ENCODE peak calls at places on chromosomes 5 and 9, in seven cellular contexts. One of them, this sample, is unnamed.

GRCh38 chr5:56003179-56003578 is 8.4 kb upstream of the IL6ST start:
- DNase-seq in stomach: peak; percentile 68
- DNase-seq in gastrocnemius medialis: peak; percentile 81
- DNase-seq in cardiac fibroblast: peak; percentile 60
- DNase-seq in heart left ventricle: no peak
- DNase-seq in neural progenitor cell: no peak
- DNase-seq in HCT116: peak; percentile 15
- DNase-seq in this sample: no peak

GRCh38 chr5:14050821-14051220 is 92.3 kb upstream of the TRIO start:
- DNase-seq in HCT116: no peak
- DNase-seq in neural progenitor cell: no peak
- DNase-seq in cardiac fibroblast: no peak
- DNase-seq in gastrocnemius medialis: no peak
- DNase-seq in heart left ventricle: no peak
- DNase-seq in stomach: no peak
- DNase-seq in this sample: no peak

GRCh38 chr9:121305269-121305994 is 37.5 kb downstream of the GSN start:
- DNase-seq in cardiac fibroblast: no peak
- DNase-seq in neural progenitor cell: no peak
- DNase-seq in stomach: peak; percentile 44
- DNase-seq in heart left ventricle: peak; percentile 81
- DNase-seq in HCT116: no peak
- DNase-seq in gastrocnemius medialis: peak; percentile 79
- DNase-seq in this sample: peak; percentile 88

GRCh38 chr5:58794875-58795274 is 212.0 kb downstream of the RAB3C start:
- DNase-seq in HCT116: no peak
- DNase-seq in gastrocnemius medialis: no peak
- DNase-seq in cardiac fibroblast: peak; percentile 1
- DNase-seq in stomach: no peak
- DNase-seq in neural progenitor cell: no peak
- DNase-seq in heart left ventricle: no peak
- DNase-seq in this sample: no peak

GRCh38 chr5:139389701-139390638 is at the start of gene MZB1:
- DNase-seq in heart left ventricle: no peak
- DNase-seq in stomach: no peak
- DNase-seq in cardiac fibroblast: no peak
- DNase-seq in neural progenitor cell: no peak
- DNase-seq in HCT116: no peak
- DNase-seq in gastrocnemius medialis: peak; percentile 24
- DNase-seq in this sample: no peak

GRCh38 chr9:35518212-35518917 is 28.5 kb downstream of the RUSC2 start:
- DNase-seq in cardiac fibroblast: peak; percentile 99
- DNase-seq in neural progenitor cell: peak; percentile 83
- DNase-seq in HCT116: peak; percentile 83
- DNase-seq in heart left ventricle: no peak
- DNase-seq in stomach: peak; percentile 42
- DNase-seq in gastrocnemius medialis: peak; percentile 69
- DNase-seq in this sample: peak; percentile 37

GRCh38 chr9:133144142-133144886 is 19.4 kb downstream of the GBGT1 start:
- DNase-seq in stomach: peak; percentile 86
- DNase-seq in cardiac fibroblast: peak; percentile 57
- DNase-seq in HCT116: no peak
- DNase-seq in neural progenitor cell: peak; percentile 91
- DNase-seq in gastrocnemius medialis: peak; percentile 87
- DNase-seq in heart left ventricle: peak; percentile 82
- DNase-seq in this sample: peak; percentile 92

GRCh38 chr9:34557421-34558321 is 31.9 kb downstream of the CNTFR start:
- DNase-seq in cardiac fibroblast: no peak
- DNase-seq in HCT116: no peak
- DNase-seq in gastrocnemius medialis: no peak
- DNase-seq in neural progenitor cell: no peak
- DNase-seq in heart left ventricle: no peak
- DNase-seq in stomach: no peak
- DNase-seq in this sample: no peak

GRCh38 chr9:118563677-118564076 is 805.6 kb downstream of the BRINP1 start:
- DNase-seq in HCT116: no peak
- DNase-seq in cardiac fibroblast: peak; percentile 62
- DNase-seq in neural progenitor cell: no peak
- DNase-seq in stomach: no peak
- DNase-seq in heart left ventricle: no peak
- DNase-seq in gastrocnemius medialis: no peak
- DNase-seq in this sample: no peak

GRCh38 chr9:117936185-117936758 is 232.1 kb downstream of the TLR4 start:
- DNase-seq in neural progenitor cell: no peak
- DNase-seq in stomach: no peak
- DNase-seq in HCT116: no peak
- DNase-seq in heart left ventricle: no peak
- DNase-seq in cardiac fibroblast: no peak
- DNase-seq in gastrocnemius medialis: no peak
- DNase-seq in this sample: no peak

GRCh38 chr5:74401566-74402320 is 238.8 kb downstream of the ENC1 start:
- DNase-seq in neural progenitor cell: no peak
- DNase-seq in gastrocnemius medialis: no peak
- DNase-seq in cardiac fibroblast: no peak
- DNase-seq in stomach: no peak
- DNase-seq in HCT116: no peak
- DNase-seq in heart left ventricle: no peak
- DNase-seq in this sample: no peak

GRCh38 chr9:87080512-87081225 is 133.4 kb upstream of the GAS1 start:
- DNase-seq in neural progenitor cell: no peak
- DNase-seq in heart left ventricle: no peak
- DNase-seq in cardiac fibroblast: peak; percentile 48
- DNase-seq in HCT116: no peak
- DNase-seq in gastrocnemius medialis: no peak
- DNase-seq in stomach: no peak
- DNase-seq in this sample: no peak

GRCh38 chr9:16461231-16461840 is 409.1 kb downstream of the BNC2 start:
- DNase-seq in heart left ventricle: no peak
- DNase-seq in gastrocnemius medialis: no peak
- DNase-seq in stomach: no peak
- DNase-seq in HCT116: no peak
- DNase-seq in cardiac fibroblast: no peak
- DNase-seq in neural progenitor cell: peak; percentile 74
- DNase-seq in this sample: no peak

GRCh38 chr5:139110526-139111168 is 87.5 kb downstream of the SIL1 start:
- DNase-seq in gastrocnemius medialis: no peak
- DNase-seq in stomach: no peak
- DNase-seq in cardiac fibroblast: no peak
- DNase-seq in HCT116: no peak
- DNase-seq in neural progenitor cell: no peak
- DNase-seq in heart left ventricle: no peak
- DNase-seq in this sample: no peak

GRCh38 chr9:121837113-121838010 is 185.9 kb downstream of the DAB2IP start:
- DNase-seq in heart left ventricle: no peak
- DNase-seq in neural progenitor cell: no peak
- DNase-seq in cardiac fibroblast: peak; percentile 49
- DNase-seq in gastrocnemius medialis: no peak
- DNase-seq in stomach: peak; percentile 15
- DNase-seq in HCT116: no peak
- DNase-seq in this sample: no peak

GRCh38 chr5:151381899-151382298 is 34.5 kb upstream of the SLC36A2 start:
- DNase-seq in HCT116: no peak
- DNase-seq in neural progenitor cell: no peak
- DNase-seq in gastrocnemius medialis: peak; percentile 28
- DNase-seq in cardiac fibroblast: no peak
- DNase-seq in heart left ventricle: no peak
- DNase-seq in stomach: no peak
- DNase-seq in this sample: no peak

GRCh38 chr9:95634581-95634980 is 117.8 kb upstream of the PTCH1 start:
- DNase-seq in stomach: no peak
- DNase-seq in HCT116: no peak
- DNase-seq in cardiac fibroblast: no peak
- DNase-seq in heart left ventricle: no peak
- DNase-seq in neural progenitor cell: peak; percentile 29
- DNase-seq in gastrocnemius medialis: no peak
- DNase-seq in this sample: no peak

GRCh38 chr5:31771045-31771444 is 132.1 kb downstream of the PDZD2 start:
- DNase-seq in heart left ventricle: no peak
- DNase-seq in cardiac fibroblast: no peak
- DNase-seq in gastrocnemius medialis: no peak
- DNase-seq in HCT116: no peak
- DNase-seq in neural progenitor cell: no peak
- DNase-seq in stomach: no peak
- DNase-seq in this sample: no peak

GRCh38 chr5:35112300-35112699 is 64.6 kb upstream of the AGXT2 start:
- DNase-seq in HCT116: no peak
- DNase-seq in gastrocnemius medialis: no peak
- DNase-seq in heart left ventricle: no peak
- DNase-seq in stomach: no peak
- DNase-seq in neural progenitor cell: no peak
- DNase-seq in cardiac fibroblast: no peak
- DNase-seq in this sample: no peak

GRCh38 chr9:1881708-1882351 is 133.3 kb upstream of the SMARCA2 start:
- DNase-seq in gastrocnemius medialis: no peak
- DNase-seq in stomach: no peak
- DNase-seq in neural progenitor cell: no peak
- DNase-seq in cardiac fibroblast: no peak
- DNase-seq in heart left ventricle: no peak
- DNase-seq in HCT116: no peak
- DNase-seq in this sample: no peak
- TF ChIP-seq CTCF in gastrocnemius medialis: no peak
- TF ChIP-seq CTCF in stomach: no peak
- TF ChIP-seq CTCF in neural progenitor cell: no peak
- TF ChIP-seq CTCF in cardiac fibroblast: no peak
- TF ChIP-seq CTCF in heart left ventricle: no peak
- TF ChIP-seq CTCF in HCT116: no peak
- TF ChIP-seq CTCF in this sample: no peak

DNA sequence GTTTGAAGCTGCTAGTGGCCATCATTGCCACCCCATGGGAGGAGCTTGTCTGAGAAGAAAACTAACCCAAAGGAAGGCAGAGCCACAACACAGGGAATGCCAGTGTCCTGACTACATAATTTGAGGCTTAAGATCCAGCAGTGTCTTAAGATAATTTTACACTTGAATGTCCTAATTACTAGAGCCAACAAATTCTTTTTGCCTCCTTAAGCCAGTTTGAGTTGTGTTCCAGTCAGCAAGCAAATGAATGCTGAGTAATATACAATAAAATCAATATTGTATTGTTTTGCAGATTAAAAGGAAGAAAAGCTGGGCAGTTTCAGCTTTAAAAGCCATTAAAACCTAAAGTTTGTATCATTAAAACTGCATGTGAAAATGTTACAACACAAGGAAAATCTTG is 13.9 kb downstream of the HTR4 start:
- DNase-seq in HCT116: no peak
- DNase-seq in stomach: no peak
- DNase-seq in cardiac fibroblast: no peak
- DNase-seq in heart left ventricle: no peak
- DNase-seq in neural progenitor cell: no peak
- DNase-seq in gastrocnemius medialis: no peak
- DNase-seq in this sample: no peak
- H3K4me3 ChIP-seq in HCT116: no peak overlapping the region
- H3K4me3 ChIP-seq in stomach: no peak overlapping the region
- H3K4me3 ChIP-seq in cardiac fibroblast: no peak overlapping the region
- H3K4me3 ChIP-seq in heart left ventricle: no peak overlapping the region
- H3K4me3 ChIP-seq in neural progenitor cell: no peak overlapping the region
- H3K4me3 ChIP-seq in gastrocnemius medialis: no peak overlapping the region
- H3K4me3 ChIP-seq in this sample: no peak overlapping the region

GRCh38 chr9:129449066-129449465 is 171.8 kb downstream of the C9orf50 start:
- DNase-seq in heart left ventricle: no peak
- DNase-seq in gastrocnemius medialis: no peak
- DNase-seq in HCT116: no peak
- DNase-seq in cardiac fibroblast: no peak
- DNase-seq in stomach: no peak
- DNase-seq in neural progenitor cell: no peak
- DNase-seq in this sample: no peak

GRCh38 chr9:129451089-129451656 is 169.7 kb downstream of the C9orf50 start:
- DNase-seq in heart left ventricle: peak; percentile 41
- DNase-seq in gastrocnemius medialis: no peak
- DNase-seq in HCT116: no peak
- DNase-seq in cardiac fibroblast: peak; percentile 34
- DNase-seq in neural progenitor cell: no peak
- DNase-seq in stomach: no peak
- DNase-seq in this sample: no peak

GRCh38 chr9:129454468-129455067 is 166.3 kb downstream of the C9orf50 start:
- DNase-seq in HCT116: no peak
- DNase-seq in cardiac fibroblast: no peak
- DNase-seq in gastrocnemius medialis: no peak
- DNase-seq in neural progenitor cell: no peak
- DNase-seq in stomach: no peak
- DNase-seq in heart left ventricle: no peak
- DNase-seq in this sample: no peak

GRCh38 chr9:129453734-129454133 is 167.2 kb downstream of the C9orf50 start:
- DNase-seq in HCT116: no peak
- DNase-seq in gastrocnemius medialis: no peak
- DNase-seq in stomach: no peak
- DNase-seq in cardiac fibroblast: no peak
- DNase-seq in neural progenitor cell: no peak
- DNase-seq in heart left ventricle: no peak
- DNase-seq in this sample: no peak

GRCh38 chr9:129451669-129452068 is 169.2 kb downstream of the C9orf50 start:
- DNase-seq in cardiac fibroblast: no peak
- DNase-seq in neural progenitor cell: no peak
- DNase-seq in HCT116: no peak
- DNase-seq in heart left ventricle: no peak
- DNase-seq in stomach: no peak
- DNase-seq in gastrocnemius medialis: no peak
- DNase-seq in this sample: no peak
- TF ChIP-seq CTCF in cardiac fibroblast: no peak
- TF ChIP-seq CTCF in neural progenitor cell: no peak
- TF ChIP-seq CTCF in HCT116: no peak
- TF ChIP-seq CTCF in heart left ventricle: no peak
- TF ChIP-seq CTCF in stomach: no peak
- TF ChIP-seq CTCF in gastrocnemius medialis: no peak
- TF ChIP-seq CTCF in this sample: no peak

GRCh38 chr5:178182158-178182876 is 4.9 kb downstream of the GMCL2 start:
- DNase-seq in gastrocnemius medialis: no peak
- DNase-seq in neural progenitor cell: no peak
- DNase-seq in stomach: no peak
- DNase-seq in HCT116: no peak
- DNase-seq in heart left ventricle: no peak
- DNase-seq in cardiac fibroblast: no peak
- DNase-seq in this sample: no peak
- H3K4me3 ChIP-seq in gastrocnemius medialis: no peak overlapping the region
- H3K4me3 ChIP-seq in neural progenitor cell: no peak overlapping the region
- H3K4me3 ChIP-seq in stomach: no peak overlapping the region
- H3K4me3 ChIP-seq in HCT116: no peak overlapping the region
- H3K4me3 ChIP-seq in heart left ventricle: no peak overlapping the region
- H3K4me3 ChIP-seq in cardiac fibroblast: no peak overlapping the region
- H3K4me3 ChIP-seq in this sample: no peak overlapping the region

DNA sequence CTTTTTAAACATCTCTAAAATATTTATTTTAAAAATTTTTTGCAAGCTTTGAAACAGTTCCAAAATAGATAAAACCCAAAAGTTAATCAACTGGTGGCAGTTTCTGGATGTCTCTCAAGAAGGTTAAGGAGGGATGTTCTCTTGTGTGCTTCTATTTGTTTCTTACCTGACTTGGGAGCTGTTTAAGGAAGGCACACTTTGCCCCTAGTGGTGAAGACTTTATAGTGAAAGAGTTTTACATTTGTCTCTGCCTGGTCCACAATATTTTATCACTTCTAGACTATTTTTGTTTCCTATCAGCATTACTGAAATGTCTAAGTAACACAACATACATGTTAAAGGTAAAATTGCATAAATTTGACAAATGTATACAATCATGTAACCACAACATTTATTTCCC is 552.8 kb downstream of the SEMA5A start:
- DNase-seq in heart left ventricle: no peak
- DNase-seq in cardiac fibroblast: peak; percentile 50
- DNase-seq in HCT116: no peak
- DNase-seq in gastrocnemius medialis: no peak
- DNase-seq in stomach: no peak
- DNase-seq in neural progenitor cell: peak; percentile 42
- DNase-seq in this sample: no peak
- TF ChIP-seq CTCF in heart left ventricle: peak; percentile 13
- TF ChIP-seq CTCF in cardiac fibroblast: peak; percentile 56
- TF ChIP-seq CTCF in HCT116: no peak
- TF ChIP-seq CTCF in gastrocnemius medialis: no peak
- TF ChIP-seq CTCF in stomach: no peak
- TF ChIP-seq CTCF in neural progenitor cell: peak; percentile 71
- TF ChIP-seq CTCF in this sample: no peak

This sample was measured in psoas muscle.